ENCODE peak calls at places on chromosomes 16 and 17, in ten cellular contexts. T is IMR-90, F is prostate gland, H is ovary, Q is A549, G is lower leg skin, B is transverse colon, U is thyroid gland, C is GM12891, J is spleen. N is an unnamed sample.

GRCh38 chr17:34254651-34255380 is at the start of gene CCL2:
- DNase-seq in T (peak; percentile 85), F (peak; percentile 73), H (peak; percentile 58), Q (peak; percentile 76), G (no peak), B (peak; percentile 50), U (peak; percentile 91), C (no peak), J (no peak), N (no peak)

GRCh38 chr17:2412561-2413021 is 11.7 kb upstream of the MNT start:
- DNase-seq in T (no peak), F (no peak), H (peak; percentile 50), Q (no peak), G (no peak), B (no peak), U (no peak), C (no peak), J (no peak), N (no peak)

GRCh38 chr16:81797443-81797842 is 18.4 kb downstream of the PLCG2 start:
- DNase-seq in T (no peak), F (no peak), H (no peak), Q (no peak), G (no peak), B (peak; percentile 59), U (no peak), C (no peak), J (peak; percentile 85), N (no peak)

GRCh38 chr16:56356276-56357241 is 68.8 kb downstream of the AMFR start:
- DNase-seq in T (peak; percentile 88), F (peak; percentile 72), H (peak; percentile 85), Q (peak; percentile 85), G (peak; percentile 94), B (peak; percentile 81), U (peak; percentile 85), C (peak; percentile 95), J (peak; percentile 94), N (peak; percentile 85)

GRCh38 chr16:85625053-85625452 is 11.9 kb downstream of the GSE1 start:
- DNase-seq in T (no peak), F (no peak), H (no peak), Q (no peak), G (no peak), B (no peak), U (no peak), C (no peak), J (no peak), N (peak; percentile 35)

GRCh38 chr17:75428775-75429469 is 23.4 kb upstream of the GRB2 start:
- DNase-seq in T (peak; percentile 92), F (no peak), H (no peak), Q (peak; percentile 87), G (no peak), B (no peak), U (no peak), C (no peak), J (no peak), N (no peak)

GRCh38 chr16:89020068-89020924 is 43.3 kb upstream of the CBFA2T3 start:
- DNase-seq in T (no peak), F (no peak), H (no peak), Q (no peak), G (no peak), B (no peak), U (no peak), C (peak; percentile 65), J (peak; percentile 55), N (peak; percentile 67)

GRCh38 chr17:76458580-76459490 is 5.9 kb upstream of the UBE2O start:
- DNase-seq in T (peak; percentile 64), F (no peak), H (peak; percentile 75), Q (peak; percentile 78), G (no peak), B (peak; percentile 59), U (peak; percentile 86), C (no peak), J (no peak), N (peak; percentile 76)

GRCh38 chr17:32275060-32276042 is 9.7 kb downstream of the RHBDL3 start:
- DNase-seq in T (peak; percentile 90), F (no peak), H (peak; percentile 47), Q (peak; percentile 84), G (no peak), B (no peak), U (no peak), C (no peak), J (no peak), N (peak; percentile 86)

DNA sequence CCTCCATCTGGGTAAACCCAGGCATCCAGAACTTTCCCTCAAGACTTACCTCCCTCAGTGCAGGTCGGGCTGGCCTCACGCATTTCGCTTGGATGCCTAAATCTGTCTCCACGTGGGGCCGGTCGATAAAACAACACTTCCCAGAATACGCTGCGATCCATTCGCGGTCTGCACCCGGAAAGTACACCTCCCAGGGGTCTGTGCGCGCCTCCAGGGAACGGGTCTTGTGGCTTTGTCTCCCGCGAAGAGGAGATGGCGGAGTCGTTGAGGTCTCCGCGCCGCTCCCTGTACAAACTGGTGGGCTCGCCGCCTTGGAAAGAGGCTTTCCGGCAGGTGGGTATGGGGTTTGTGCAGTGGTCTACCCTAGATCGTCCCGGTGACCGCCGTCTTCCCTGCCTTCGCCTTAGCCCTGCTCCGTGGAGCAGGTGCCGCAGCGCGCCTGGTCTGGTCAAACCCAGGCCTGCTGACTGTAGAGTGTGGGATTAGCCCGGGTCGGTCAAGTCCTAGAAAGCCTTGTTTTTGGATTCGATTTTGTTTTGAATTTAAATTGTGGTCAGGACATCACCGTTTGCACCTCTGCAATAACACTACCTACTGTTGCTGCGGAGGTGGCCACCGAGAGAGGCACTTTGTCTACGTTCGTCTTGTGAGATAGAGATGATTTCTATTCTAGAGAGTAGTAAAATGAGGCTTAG is at the start of gene RPAIN:
- DNase-seq in T (peak; percentile 80), F (peak; percentile 91), H (peak; percentile 89), Q (peak; percentile 93), G (peak; percentile 97), B (peak; percentile 91), U (peak; percentile 92), C (peak; percentile 71), J (peak; percentile 96), N (peak; percentile 95)
- TF ChIP-seq POLR2A in T (no peak), F (peak; percentile 51), H (peak; percentile 66), Q (peak; percentile 91), G (no peak), B (peak; percentile 43), U (peak; percentile 59), C (peak; percentile 94), J (no peak), N (peak; percentile 81)

GRCh38 chr16:84144859-84145639 is at the start of the genes DNAAF1 and HSDL1:
- DNase-seq in T (peak; percentile 73), F (peak; percentile 87), H (peak; percentile 95), Q (peak; percentile 83), G (peak; percentile 97), B (peak; percentile 94), U (peak; percentile 93), C (peak; percentile 94), J (peak; percentile 98), N (peak; percentile 97)
- TF ChIP-seq POLR2A in T (no peak), F (peak; percentile 69), H (peak; percentile 23), Q (peak; percentile 78), G (no peak), B (no peak), U (peak; percentile 95), C (no peak), J (no peak), N (peak; percentile 21)

GRCh38 chr16:79943738-79944137 is 343.2 kb upstream of the MAF start:
- DNase-seq in T (no peak), F (no peak), H (no peak), Q (no peak), G (no peak), B (no peak), U (no peak), C (no peak), J (no peak), N (no peak)
- TF ChIP-seq POLR2A in T (no peak), F (no peak), H (no peak), Q (no peak), G (no peak), B (no peak), U (no peak), C (no peak), J (no peak), N (no peak)

GRCh38 chr17:67246648-67247415 is 1.8 kb upstream of the HELZ start:
- DNase-seq in T (peak; percentile 60), F (peak; percentile 65), H (no peak), Q (peak; percentile 77), G (peak; percentile 87), B (peak; percentile 76), U (peak; percentile 87), C (no peak), J (peak; percentile 75), N (no peak)
- TF ChIP-seq POLR2A in T (no peak), F (peak; percentile 63), H (no peak), Q (no peak), G (no peak), B (peak; percentile 35), U (peak; percentile 52), C (no peak), J (no peak), N (no peak)

GRCh38 chr17:72592967-72593325 is 472.1 kb downstream of the SOX9 start:
- DNase-seq in T (no peak), F (no peak), H (no peak), Q (no peak), G (no peak), B (no peak), U (no peak), C (no peak), J (no peak), N (no peak)

GRCh38 chr17:72594248-72594647 is 473.4 kb downstream of the SOX9 start:
- DNase-seq in T (no peak), F (no peak), H (no peak), Q (no peak), G (no peak), B (no peak), U (no peak), C (no peak), J (no peak), N (no peak)

GRCh38 chr17:72591500-72592241 is 470.9 kb downstream of the SOX9 start:
- DNase-seq in T (no peak), F (no peak), H (no peak), Q (no peak), G (no peak), B (no peak), U (peak; percentile 3), C (no peak), J (no peak), N (no peak)

GRCh38 chr17:72590882-72591499 is 470.2 kb downstream of the SOX9 start:
- DNase-seq in T (no peak), F (no peak), H (no peak), Q (peak; percentile 49), G (no peak), B (no peak), U (no peak), C (no peak), J (no peak), N (no peak)

DNA sequence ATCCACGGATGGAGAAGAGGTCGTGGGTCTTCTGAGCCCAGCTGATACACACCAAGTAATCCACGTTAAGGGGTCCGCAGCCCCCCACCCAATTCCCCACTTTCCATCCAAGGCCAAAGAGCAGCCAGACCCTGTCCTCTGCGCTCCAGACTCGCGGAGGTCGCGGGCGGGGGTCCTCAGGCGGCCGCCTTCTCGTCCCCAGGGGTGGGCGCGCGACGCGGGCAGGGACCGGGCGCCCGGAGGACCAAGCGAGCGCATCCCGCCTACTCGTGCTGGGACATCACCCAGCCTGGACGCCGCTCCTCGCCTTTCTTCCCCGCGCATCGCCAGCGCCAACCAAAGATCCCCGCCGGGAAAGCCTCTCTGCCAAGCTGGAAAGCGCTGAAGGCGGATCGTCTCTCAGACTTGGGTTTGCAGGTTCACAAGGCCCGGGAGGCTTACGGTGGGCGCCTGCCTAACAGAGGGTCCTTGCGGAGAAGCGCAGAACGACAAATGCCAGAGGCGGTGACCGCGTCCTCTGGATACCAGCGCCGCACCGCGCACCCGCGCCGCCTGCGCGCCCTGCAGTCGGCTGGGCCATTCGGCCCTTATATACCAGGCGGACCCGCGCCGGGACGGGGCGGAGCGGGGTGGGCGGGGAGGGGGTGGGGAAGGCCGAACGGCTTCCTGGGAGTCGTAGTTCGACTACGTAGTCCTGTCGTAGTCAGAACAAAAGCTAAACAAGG is 471.6 kb downstream of the SOX9 start:
- DNase-seq in T (peak; percentile 84), F (peak; percentile 73), H (peak; percentile 30), Q (peak; percentile 90), G (peak; percentile 88), B (peak; percentile 87), U (peak; percentile 15), C (peak; percentile 56), J (no peak), N (peak; percentile 17)
- TF ChIP-seq POLR2A in T (peak; percentile 100), F (peak; percentile 99), H (no peak), Q (peak; percentile 100), G (no peak), B (peak; percentile 99), U (peak; percentile 38), C (peak; percentile 75), J (no peak), N (no peak)

N was measured in erythroblast.